ENCODE peak calls at places on chromosomes 6 and 20, in four cellular contexts. X is ovary, R is transverse colon, S is breast epithelium. W is an unnamed sample. For H3K4me1, the result is how much of the 10 kb centered on the place peaks cover.

GRCh38 chr6:154899825-154900468 is 95.2 kb upstream of the TIAM2 start:
- DNase-seq in R (no peak), S (no peak), X (no peak), W (no peak)

GRCh38 chr6:78398292-78398691 is 469.1 kb upstream of the IRAK1BP1 start:
- DNase-seq in X (no peak), R (no peak), S (no peak), W (no peak)

GRCh38 chr6:166008441-166009369 is 158.9 kb downstream of the TBXT start:
- DNase-seq in S (no peak), X (peak), R (no peak), W (no peak)

GRCh38 chr20:47672886-47673670 is 112.2 kb downstream of the SULF2 start:
- DNase-seq in R (no peak), X (no peak), S (no peak), W (no peak)

GRCh38 chr6:167000759-167001158 is 1.6 kb downstream of the CEP43 start:
- DNase-seq in R (no peak), S (no peak), X (no peak), W (no peak)

GRCh38 chr6:165010556-165011535 is 298.6 kb downstream of the C6orf118 start:
- DNase-seq in X (no peak), R (no peak), S (no peak), W (no peak)

GRCh38 chr6:108557494-108558371 is 3.0 kb upstream of the FOXO3 start:
- DNase-seq in S (peak), R (peak), X (peak), W (peak)

GRCh38 chr6:110541701-110542309 is 65.4 kb upstream of the SLC22A16 start:
- DNase-seq in R (no peak), X (no peak), S (no peak), W (no peak)

GRCh38 chr6:12577124-12577845 is 139.3 kb upstream of the PHACTR1 start:
- DNase-seq in X (no peak), R (no peak), S (no peak), W (no peak)

GRCh38 chr6:12578751-12579150 is 137.8 kb upstream of the PHACTR1 start:
- DNase-seq in S (no peak), X (no peak), R (no peak), W (no peak)

GRCh38 chr6:12582421-12583110 is 134.0 kb upstream of the PHACTR1 start:
- DNase-seq in S (no peak), R (no peak), X (no peak), W (no peak)

GRCh38 chr6:12578097-12578496 is 138.5 kb upstream of the PHACTR1 start:
- DNase-seq in X (no peak), S (no peak), R (no peak), W (no peak)

DNA sequence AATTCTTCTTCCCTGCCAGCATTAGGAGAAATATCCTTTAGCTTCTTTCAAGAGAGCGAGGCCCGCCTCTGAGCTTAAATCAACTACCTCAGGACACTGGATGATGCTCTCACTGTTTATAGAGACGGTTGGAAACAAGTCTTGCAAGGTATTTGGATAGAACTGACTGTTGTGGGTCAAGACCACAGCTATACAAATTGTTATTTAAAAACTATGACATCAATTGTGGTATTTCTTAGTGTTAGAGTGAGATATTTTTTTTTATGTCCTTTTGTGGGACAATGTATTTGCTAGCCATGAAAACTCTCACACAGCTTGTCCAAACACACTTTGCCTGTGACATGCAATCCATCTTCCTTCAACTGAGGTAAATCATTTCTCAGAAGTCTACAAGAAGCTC is 136.3 kb upstream of the PHACTR1 start:
- DNase-seq in X (no peak), R (no peak), S (no peak), W (no peak)
- H3K4me1 ChIP-seq in X (under half), R (under half), S (under half), W (under half)

GRCh38 chr20:24783631-24784492 is 165.2 kb upstream of the CST7 start:
- DNase-seq in R (peak), S (no peak), X (no peak), W (no peak)

GRCh38 chr20:24786646-24787045 is 162.4 kb upstream of the CST7 start:
- DNase-seq in S (no peak), R (no peak), X (no peak), W (no peak)

GRCh38 chr20:24784607-24785006 is 164.5 kb upstream of the CST7 start:
- DNase-seq in R (no peak), S (no peak), X (no peak), W (no peak)

GRCh38 chr20:24786096-24786495 is 163.0 kb upstream of the CST7 start:
- DNase-seq in S (no peak), X (no peak), R (no peak), W (no peak)

GRCh38 chr20:24785141-24785924 is 163.7 kb upstream of the CST7 start:
- DNase-seq in S (no peak), R (no peak), X (no peak), W (no peak)
- H3K27ac ChIP-seq in S (no peak), R (no peak), X (no peak), W (no peak)

GRCh38 chr20:63574156-63574828 is at the start of gene HELZ2:
- DNase-seq in S (peak), R (peak), X (peak), W (no peak)
- TF ChIP-seq POLR2A in S (no peak), R (peak), X (no peak), W (peak)

GRCh38 chr20:61514018-61514755 is 262.1 kb downstream of the CDH4 start:
- DNase-seq in X (no peak), R (no peak), S (no peak), W (no peak)

GRCh38 chr20:61517419-61517818 is 265.4 kb downstream of the CDH4 start:
- DNase-seq in S (no peak), R (no peak), X (no peak), W (no peak)

GRCh38 chr20:61516398-61517208 is 264.5 kb downstream of the CDH4 start:
- DNase-seq in X (no peak), R (no peak), S (no peak), W (no peak)

GRCh38 chr20:61514805-61515505 is 262.9 kb downstream of the CDH4 start:
- DNase-seq in S (no peak), R (no peak), X (no peak), W (no peak)

GRCh38 chr20:61515922-61516321 is 263.9 kb downstream of the CDH4 start:
- DNase-seq in X (no peak), R (no peak), S (no peak), W (no peak)
- H3K4me1 ChIP-seq in X (under half), R (under half), S (under half), W (under half)

GRCh38 chr20:51125095-51125494 is 102.2 kb upstream of the KCNG1 start:
- DNase-seq in X (no peak), S (no peak), R (no peak), W (no peak)
- H3K27ac ChIP-seq in X (no peak), S (no peak), R (no peak), W (no peak)

DNA sequence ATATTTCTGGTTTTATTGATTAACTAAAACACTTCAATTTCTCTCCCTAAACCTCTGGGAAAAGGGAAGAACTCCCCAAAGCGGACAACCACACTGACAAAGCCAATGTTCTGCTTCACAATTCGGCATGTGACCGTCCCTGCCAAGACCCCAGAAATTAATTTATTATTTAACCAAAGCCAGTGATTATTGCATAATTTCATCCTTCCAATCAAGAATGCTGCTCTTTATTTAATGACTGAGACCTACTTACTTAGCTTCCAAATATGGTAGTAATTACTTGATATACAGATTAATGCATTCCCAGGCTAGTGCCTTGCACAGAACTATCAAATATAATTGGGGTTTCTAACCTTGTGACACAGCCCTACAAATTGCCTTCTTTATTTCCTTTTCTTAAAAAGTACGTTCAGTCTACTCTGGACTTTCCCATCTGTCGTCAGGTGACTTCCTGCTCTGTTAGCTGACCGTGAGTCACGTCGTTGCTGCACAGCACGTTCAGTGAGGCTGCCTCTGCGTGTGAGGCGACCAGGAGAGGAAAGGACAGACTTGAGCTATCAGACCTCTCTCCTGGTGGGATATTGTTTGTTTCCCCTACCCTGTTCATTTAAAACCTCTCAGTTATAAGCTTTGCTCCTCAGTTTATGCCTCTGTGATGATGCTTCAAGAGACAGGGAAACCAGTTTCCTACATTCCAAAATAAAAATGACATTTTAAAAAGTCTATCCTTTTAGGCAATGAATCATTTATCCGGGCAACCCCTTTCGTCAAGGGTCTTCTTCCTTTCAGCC is 55.7 kb upstream of the TNFAIP3 start:
- DNase-seq in R (peak), S (peak), X (no peak), W (peak)
- TF ChIP-seq POLR2A in R (peak), S (no peak), X (no peak), W (peak)

GRCh38 chr6:32190054-32190945 is at the start of gene PBX2:
- DNase-seq in R (peak), S (peak), X (peak), W (peak)

GRCh38 chr6:32188381-32189081 is 1.5 kb downstream of the PBX2 start:
- DNase-seq in S (no peak), R (no peak), X (peak), W (no peak)

GRCh38 chr6:32189082-32189741 is 790 bp downstream of the PBX2 start:
- DNase-seq in X (no peak), R (no peak), S (no peak), W (no peak)

GRCh38 chr6:32190946-32191677 is 1.1 kb upstream of the PBX2 start:
- DNase-seq in R (no peak), X (peak), S (no peak), W (no peak)

DNA sequence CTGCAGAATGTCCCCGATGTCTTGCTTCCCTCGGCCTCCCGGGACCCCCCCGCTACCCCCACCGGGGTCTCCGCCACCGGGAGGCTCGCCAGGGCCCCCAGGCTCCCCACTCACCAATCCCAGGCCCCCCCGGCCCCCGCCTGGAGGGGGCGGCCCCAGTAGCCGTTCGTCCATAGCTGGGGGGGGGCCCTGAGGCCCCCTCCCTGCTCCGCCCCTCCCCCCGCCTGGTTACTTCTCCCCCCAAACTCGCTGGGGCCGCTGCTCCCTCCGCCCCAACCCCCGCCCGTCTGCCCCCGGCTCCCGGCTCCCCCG is 304 bp downstream of the PBX2 start:
- DNase-seq in S (no peak), X (peak), R (no peak), W (no peak)
- H3K4me1 ChIP-seq in S (under half), X (under half), R (half or more), W (half or more)

GRCh38 chr6:25366785-25367657 is 87.8 kb downstream of the CARMIL1 start:
- DNase-seq in X (no peak), S (no peak), R (no peak), W (no peak)

GRCh38 chr6:25370175-25371036 is 91.2 kb downstream of the CARMIL1 start:
- DNase-seq in R (peak), S (no peak), X (no peak), W (no peak)

GRCh38 chr6:25369043-25369442 is 89.9 kb downstream of the CARMIL1 start:
- DNase-seq in S (no peak), R (no peak), X (no peak), W (no peak)

GRCh38 chr6:25369450-25370086 is 90.4 kb downstream of the CARMIL1 start:
- DNase-seq in X (no peak), R (peak), S (peak), W (no peak)

DNA sequence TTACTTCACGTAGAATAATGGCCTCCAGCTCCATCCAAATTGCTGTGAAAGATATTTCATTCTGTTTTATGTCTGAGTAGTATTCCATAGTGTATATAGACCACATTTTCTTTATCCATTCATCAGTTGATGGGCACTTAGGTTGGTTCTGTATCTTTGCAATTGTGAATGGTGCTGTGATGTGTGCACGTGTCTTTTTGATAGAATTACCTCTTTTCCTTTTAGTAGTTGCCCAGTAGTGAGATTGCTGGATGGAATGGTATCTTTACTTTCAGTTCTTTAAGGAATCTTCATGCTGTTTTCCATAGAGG is 91.8 kb downstream of the CARMIL1 start:
- DNase-seq in R (no peak), X (no peak), S (no peak), W (no peak)
- H3K27ac ChIP-seq in R (no peak), X (no peak), S (no peak), W (no peak)

GRCh38 chr6:26232306-26232949 is 132.6 kb upstream of the BTN3A2 start:
- DNase-seq in X (no peak), S (no peak), R (no peak), W (no peak)

GRCh38 chr6:26232950-26233607 is 131.9 kb upstream of the BTN3A2 start:
- DNase-seq in R (no peak), X (no peak), S (peak), W (no peak)

GRCh38 chr6:26234421-26235239 is 130.4 kb upstream of the BTN3A2 start:
- DNase-seq in R (peak), X (no peak), S (peak), W (peak)

GRCh38 chr6:26235240-26235730 is 129.7 kb upstream of the BTN3A2 start:
- DNase-seq in R (no peak), S (no peak), X (no peak), W (no peak)

DNA sequence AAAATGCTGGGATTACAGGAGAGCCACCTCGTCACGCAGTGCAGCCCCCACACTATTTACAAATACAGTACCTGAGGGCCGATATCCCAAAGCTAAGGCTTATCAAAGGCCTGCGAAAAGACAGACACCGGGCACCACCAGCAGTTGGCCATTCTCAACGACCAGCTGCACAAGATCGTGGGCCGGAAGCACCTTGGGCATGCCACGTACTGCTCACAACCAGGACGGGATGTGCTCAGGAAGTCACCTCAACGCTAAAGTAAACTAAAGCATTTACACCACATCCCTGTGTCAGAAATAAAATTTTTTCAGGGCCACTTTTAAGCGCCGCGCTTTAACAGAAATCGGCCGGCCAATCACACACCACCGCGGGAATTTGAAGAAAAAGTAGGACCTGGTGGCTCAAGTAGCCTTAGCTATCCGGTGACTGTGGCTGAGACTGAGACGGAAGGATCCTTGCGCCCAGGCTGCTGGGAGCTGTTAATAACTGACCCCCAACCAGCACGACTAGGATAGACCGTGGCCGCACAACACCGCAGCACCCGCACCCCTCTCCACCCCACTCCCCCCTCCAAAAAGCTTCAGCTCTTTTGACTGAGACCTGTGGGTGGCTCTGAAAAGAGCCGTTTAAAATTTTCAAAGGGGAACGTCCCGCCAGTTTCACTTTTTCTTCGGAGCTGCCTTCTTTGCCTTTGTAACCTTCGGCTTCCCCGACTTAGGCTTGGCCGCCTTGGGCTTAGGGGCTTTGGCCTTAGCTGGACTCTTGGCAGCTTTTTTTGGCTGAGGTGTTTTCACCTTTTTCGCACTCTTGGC is 131.2 kb upstream of the BTN3A2 start:
- DNase-seq in S (peak), X (no peak), R (peak), W (no peak)
- TF ChIP-seq POLR2A in S (no peak), X (no peak), R (no peak), W (peak)

GRCh38 chr6:158043008-158043407 is 61.3 kb downstream of the SYNJ2 start:
- DNase-seq in S (no peak), R (no peak), X (peak), W (peak)

GRCh38 chr6:158043586-158044524 is 62.2 kb downstream of the SYNJ2 start:
- DNase-seq in X (peak), R (peak), S (no peak), W (peak)

GRCh38 chr6:158042245-158042798 is 60.7 kb downstream of the SYNJ2 start:
- DNase-seq in X (peak), S (no peak), R (no peak), W (peak)

GRCh38 chr6:158046201-158047119 is 64.8 kb downstream of the SYNJ2 start:
- DNase-seq in X (no peak), R (no peak), S (no peak), W (no peak)

DNA sequence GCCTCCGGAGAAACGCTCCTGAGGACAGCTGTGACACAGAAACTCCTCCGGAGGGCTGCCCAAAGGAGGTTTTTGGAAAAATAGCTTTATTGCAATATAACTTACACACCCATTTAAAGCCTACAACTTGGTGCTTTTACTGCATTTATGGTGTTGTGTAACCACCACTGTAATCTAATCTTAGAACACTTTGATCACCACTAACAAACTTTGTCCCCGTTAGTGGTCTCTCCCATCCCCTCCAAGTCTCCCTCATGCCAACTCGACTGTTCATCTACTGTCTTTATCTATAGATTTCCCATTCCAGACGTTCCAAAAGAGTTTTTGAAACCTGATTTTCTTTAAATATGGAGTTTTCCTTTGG is 62.8 kb downstream of the SYNJ2 start:
- DNase-seq in R (no peak), S (no peak), X (no peak), W (no peak)
- H3K4me1 ChIP-seq in R (under half), S (under half), X (under half), W (under half)

W was measured in gastrocnemius medialis.